ENCODE peak calls at places on chromosome 1, in five cellular contexts. L is astrocyte of the spinal cord, B is WTC11, M is brain microvascular endothelial cell, S is epithelial cell of esophagus. U is an unnamed sample.

GRCh38 chr1:26913754-26914619 is at the start of gene NR0B2:
- DNase-seq in L (no peak), B (no peak), M (no peak), S (no peak), U (no peak)

GRCh38 chr1:185694081-185694480 is 40.1 kb upstream of the HMCN1 start:
- DNase-seq in L (no peak), B (no peak), M (peak), S (peak), U (no peak)

GRCh38 chr1:59422921-59423575 is 126.2 kb downstream of the FGGY start:
- DNase-seq in L (no peak), B (no peak), M (no peak), S (peak), U (peak)

GRCh38 chr1:181423301-181423918 is 59.9 kb upstream of the CACNA1E start:
- DNase-seq in L (peak), B (peak), M (peak), S (peak), U (peak)

GRCh38 chr1:162144853-162145252 is 75.4 kb downstream of the NOS1AP start:
- DNase-seq in L (no peak), B (peak), M (no peak), S (no peak), U (no peak)

GRCh38 chr1:43708006-43708412 is 673 bp downstream of the ST3GAL3 start:
- DNase-seq in L (peak), B (peak), M (peak), S (no peak), U (peak)

GRCh38 chr1:32538887-32539583 is at the start of gene ZBTB8A:
- DNase-seq in L (peak), B (peak), M (peak), S (peak), U (peak)

GRCh38 chr1:22763479-22764200 is 53.0 kb downstream of the EPHB2 start:
- DNase-seq in L (no peak), B (no peak), M (no peak), S (no peak), U (no peak)

GRCh38 chr1:181743878-181744312 is 260.6 kb downstream of the CACNA1E start:
- DNase-seq in L (no peak), B (no peak), M (peak), S (no peak), U (peak)

GRCh38 chr1:30377230-30378022 is 346.0 kb downstream of the MATN1 start:
- DNase-seq in L (no peak), B (no peak), M (no peak), S (no peak), U (no peak)

GRCh38 chr1:77031101-77031662 is 163.9 kb downstream of the ST6GALNAC5 start:
- DNase-seq in L (peak), B (no peak), M (peak), S (peak), U (peak)
- TF ChIP-seq CTCF in L (peak), B (no peak), M (peak), S (peak), U (peak)

GRCh38 chr1:108057536-108057935 is 92.6 kb upstream of the VAV3 start:
- DNase-seq in L (no peak), B (peak), M (peak), S (peak), U (no peak)
- TF ChIP-seq CTCF in L (no peak), B (no peak), M (no peak), S (no peak), U (no peak)

GRCh38 chr1:50599546-50599945 is 176.3 kb upstream of the DMRTA2 start:
- DNase-seq in L (no peak), B (no peak), M (no peak), S (no peak), U (no peak)

GRCh38 chr1:50603274-50604271 is 180.3 kb upstream of the DMRTA2 start:
- DNase-seq in L (peak), B (no peak), M (peak), S (peak), U (peak)

GRCh38 chr1:50609508-50609907 is 186.3 kb upstream of the DMRTA2 start:
- DNase-seq in L (no peak), B (no peak), M (no peak), S (no peak), U (no peak)

GRCh38 chr1:50605186-50605875 is 182.1 kb upstream of the DMRTA2 start:
- DNase-seq in L (peak), B (peak), M (peak), S (peak), U (peak)

GRCh38 chr1:50604580-50604979 is 181.3 kb upstream of the DMRTA2 start:
- DNase-seq in L (no peak), B (no peak), M (no peak), S (no peak), U (no peak)
- TF ChIP-seq CTCF in L (peak), B (peak), M (peak), S (no peak), U (no peak)

GRCh38 chr1:7879228-7879627 is 26.4 kb upstream of the UTS2 start:
- DNase-seq in L (no peak), B (no peak), M (no peak), S (no peak), U (no peak)
- TF ChIP-seq CTCF in L (no peak), B (no peak), M (no peak), S (no peak), U (peak)

GRCh38 chr1:151281225-151281968 is 702 bp upstream of the ZNF687 start:
- DNase-seq in L (peak), B (peak), M (peak), S (peak), U (peak)

GRCh38 chr1:151282883-151283725 is 1.0 kb downstream of the ZNF687 start:
- DNase-seq in L (no peak), B (peak), M (no peak), S (peak), U (peak)

GRCh38 chr1:151273924-151274466 is 8.1 kb upstream of the ZNF687 start:
- DNase-seq in L (no peak), B (no peak), M (no peak), S (no peak), U (no peak)

GRCh38 chr1:151281969-151282882 is at the start of gene ZNF687:
- DNase-seq in L (peak), B (peak), M (peak), S (peak), U (peak)

GRCh38 chr1:151277249-151277648 is 4.8 kb upstream of the ZNF687 start:
- DNase-seq in L (no peak), B (no peak), M (no peak), S (peak), U (no peak)
- TF ChIP-seq CTCF in L (no peak), B (no peak), M (no peak), S (no peak), U (no peak)

GRCh38 chr1:161013104-161013590 is 7.8 kb downstream of the F11R start:
- DNase-seq in L (no peak), B (no peak), M (no peak), S (peak), U (peak)

GRCh38 chr1:161009602-161010211 is 11.2 kb downstream of the F11R start:
- DNase-seq in L (no peak), B (no peak), M (no peak), S (no peak), U (no peak)

GRCh38 chr1:161012420-161012819 is 8.5 kb downstream of the F11R start:
- DNase-seq in L (no peak), B (no peak), M (no peak), S (no peak), U (no peak)

GRCh38 chr1:161017756-161018630 is 3.0 kb downstream of the F11R start:
- DNase-seq in L (no peak), B (no peak), M (no peak), S (peak), U (no peak)

GRCh38 chr1:161013591-161014513 is 7.1 kb downstream of the F11R start:
- DNase-seq in L (no peak), B (peak), M (peak), S (peak), U (peak)
- TF ChIP-seq CTCF in L (no peak), B (no peak), M (no peak), S (peak), U (no peak)

GRCh38 chr1:153967109-153967999 is at the start of gene CREB3L4:
- DNase-seq in L (peak), B (peak), M (peak), S (peak), U (peak)
- TF ChIP-seq CTCF in L (peak), B (no peak), M (peak), S (peak), U (peak)

DNA sequence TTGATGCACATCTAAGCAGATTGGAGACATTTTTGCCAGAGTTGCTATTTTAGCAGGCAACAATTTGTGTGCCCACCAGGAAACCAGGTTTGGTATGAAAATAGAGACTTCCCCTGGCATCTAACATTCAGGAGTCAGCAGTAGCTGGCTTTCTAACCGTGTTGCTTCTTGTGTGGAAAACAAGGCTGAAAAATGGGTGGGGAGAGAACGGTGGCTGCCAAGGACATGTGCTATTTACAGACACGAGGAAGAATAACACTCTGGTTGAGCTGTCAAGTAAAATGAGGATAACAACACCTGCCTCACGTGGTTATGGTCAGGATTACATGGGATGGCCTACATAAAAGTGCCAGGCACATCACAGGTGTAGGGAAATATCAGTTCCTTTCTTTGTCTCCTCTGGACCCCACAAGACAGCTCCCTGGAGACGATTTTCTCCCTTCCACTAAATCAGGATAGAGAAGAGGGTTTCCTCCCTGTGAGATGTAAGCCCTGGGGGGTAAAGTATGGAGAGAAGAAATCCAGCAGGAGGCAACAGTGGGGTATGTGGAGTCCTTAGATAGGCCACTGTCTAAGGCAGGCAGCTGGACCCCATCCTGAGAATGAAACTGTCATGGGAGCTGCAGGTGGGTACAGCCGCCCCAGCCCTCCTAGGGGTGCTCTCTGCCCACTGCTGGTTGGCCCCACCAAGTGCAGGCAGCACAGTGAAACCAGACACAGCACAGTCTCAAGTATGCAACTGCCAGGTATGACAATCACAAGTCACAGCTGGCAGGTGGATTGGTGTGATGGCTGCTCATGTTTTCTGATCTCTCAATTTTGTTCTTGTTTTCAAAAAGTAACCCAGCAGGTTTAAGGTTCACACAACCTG is 80.3 kb downstream of the TENT5C start:
- DNase-seq in L (no peak), B (no peak), M (no peak), S (no peak), U (no peak)
- TF ChIP-seq CTCF in L (no peak), B (no peak), M (no peak), S (no peak), U (no peak)

DNA sequence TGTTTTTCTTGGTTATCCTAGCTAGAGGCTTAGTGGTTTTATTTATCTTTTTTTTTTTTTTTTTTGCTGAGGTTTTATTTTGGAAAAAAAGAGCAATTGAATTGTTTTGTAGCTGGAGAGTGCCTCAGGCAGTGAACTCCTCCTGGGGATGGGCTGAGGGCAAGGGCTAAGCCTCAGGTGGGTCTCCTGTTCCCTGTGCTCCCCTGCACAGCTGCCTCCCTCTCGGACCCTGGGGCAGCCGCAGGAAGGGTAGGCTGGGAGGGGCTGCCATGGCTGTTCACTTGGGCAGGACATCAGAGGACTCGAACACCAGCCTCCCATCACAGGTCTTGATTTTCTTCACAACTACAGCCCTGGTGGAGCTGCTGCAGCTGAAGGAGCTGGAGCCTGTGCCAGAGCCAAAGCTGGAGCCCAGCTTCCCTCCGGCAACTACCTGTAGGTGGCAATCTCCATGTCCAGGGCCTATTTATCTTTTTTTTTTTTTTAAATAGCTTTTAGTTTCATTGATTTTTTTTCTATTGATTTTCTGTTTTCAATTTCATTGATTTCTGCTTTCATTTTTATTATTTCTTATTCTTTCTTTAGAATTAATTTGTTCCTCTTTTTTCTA is 28.9 kb downstream of the LEPR start:
- DNase-seq in L (no peak), B (peak), M (no peak), S (peak), U (peak)
- TF ChIP-seq CTCF in L (peak), B (no peak), M (peak), S (peak), U (peak)

GRCh38 chr1:166730299-166730888 is 108.9 kb upstream of the POGK start:
- DNase-seq in L (no peak), B (no peak), M (peak), S (peak), U (peak)
- TF ChIP-seq CTCF in L (no peak), B (no peak), M (no peak), S (no peak), U (peak)